ENCODE peak calls at places on chromosomes 2 and 18, in four cellular contexts. B is OCI-M1, K is caudate nucleus, I is MCF 10A. R is an unnamed sample.

GRCh38 chr2:21468609-21469008 is 344.8 kb downstream of the TDRD15 start:
- DNase-seq in I (no peak), B (no peak), K (no peak), R (no peak)

GRCh38 chr18:5964596-5964995 is 69.3 kb upstream of the TMEM200C start:
- DNase-seq in I (no peak), K (no peak), B (no peak), R (no peak)

GRCh38 chr2:145724499-145724898 is 1204.6 kb upstream of the ZEB2 start:
- DNase-seq in B (peak), I (no peak), K (no peak), R (no peak)

GRCh38 chr18:25805323-25805722 is 285.1 kb downstream of the SS18 start:
- DNase-seq in B (no peak), K (no peak), I (peak), R (no peak)

GRCh38 chr18:59996370-59996966 is 96.7 kb downstream of the PMAIP1 start:
- DNase-seq in B (peak), K (peak), I (peak), R (no peak)

GRCh38 chr2:32965523-32966171 is 18.9 kb downstream of the LTBP1 start:
- DNase-seq in I (no peak), K (no peak), B (no peak), R (no peak)

GRCh38 chr2:52639692-52640091 is 1127.9 kb upstream of the CHAC2 start:
- DNase-seq in K (no peak), I (no peak), B (no peak), R (no peak)

GRCh38 chr2:15713475-15713874 is 121.8 kb downstream of the DDX1 start:
- DNase-seq in K (no peak), B (no peak), I (no peak), R (no peak)

GRCh38 chr2:225842939-225843338 is 443.4 kb downstream of the NYAP2 start:
- DNase-seq in B (no peak), I (peak), K (no peak), R (no peak)